ENCODE peak calls at places on chromosomes 3 and 15, in four cellular contexts. T is stomach, K is K562, N is sigmoid colon. L is an unnamed sample.

GRCh38 chr3:99499235-99499798 is 139.1 kb upstream of the COL8A1 start:
- DNase-seq in T (peak), K (peak), N (no peak), L (no peak)

GRCh38 chr15:81160312-81161214 is 26.5 kb downstream of the CFAP161 start:
- DNase-seq in T (no peak), K (no peak), N (peak), L (peak)

GRCh38 chr3:56870436-56870835 is 68.7 kb upstream of the ARHGEF3 start:
- DNase-seq in T (no peak), K (no peak), N (no peak), L (no peak)

GRCh38 chr15:95973566-95974256 is 356.8 kb upstream of the NR2F2 start:
- DNase-seq in T (no peak), K (no peak), N (no peak), L (no peak)

GRCh38 chr3:32220006-32220405 is 18.5 kb upstream of the CMTM8 start:
- DNase-seq in T (no peak), K (no peak), N (no peak), L (no peak)

GRCh38 chr3:27559381-27559780 is 75.2 kb upstream of the SLC4A7 start:
- DNase-seq in T (no peak), K (no peak), N (no peak), L (no peak)

GRCh38 chr3:4501422-4501821 is 8.3 kb downstream of the ITPR1 start:
- DNase-seq in T (no peak), K (no peak), N (no peak), L (no peak)

GRCh38 chr3:44208086-44208485 is 33.6 kb upstream of the TOPAZ1 start:
- DNase-seq in T (no peak), K (no peak), N (no peak), L (no peak)

GRCh38 chr3:131794766-131795381 is 239.9 kb downstream of the CPNE4 start:
- DNase-seq in T (no peak), K (peak), N (no peak), L (no peak)

GRCh38 chr3:70736009-70736408 is 423.6 kb upstream of the MDFIC2 start:
- DNase-seq in T (no peak), K (no peak), N (no peak), L (no peak)

GRCh38 chr3:169072494-169072893 is 591.0 kb downstream of the MECOM start:
- DNase-seq in T (no peak), K (no peak), N (no peak), L (no peak)

GRCh38 chr3:134366221-134366927 is 7.9 kb downstream of the AMOTL2 start:
- DNase-seq in T (peak), K (no peak), N (no peak), L (no peak)

GRCh38 chr15:52668133-52668532 is 11.1 kb downstream of the ATOSA start:
- DNase-seq in T (no peak), K (no peak), N (no peak), L (no peak)

GRCh38 chr3:77943598-77943997 is 903.7 kb downstream of the ROBO2 start:
- DNase-seq in T (no peak), K (no peak), N (no peak), L (no peak)

GRCh38 chr15:67930720-67931119 is 90.9 kb upstream of the RNU6-1 start:
- DNase-seq in T (no peak), K (no peak), N (no peak), L (no peak)

GRCh38 chr15:84601555-84601838 is 688 bp downstream of the ZSCAN2 start:
- DNase-seq in T (no peak), K (no peak), N (no peak), L (no peak)

GRCh38 chr15:96123630-96124187 is 206.8 kb upstream of the NR2F2 start:
- DNase-seq in T (no peak), K (no peak), N (no peak), L (no peak)

GRCh38 chr15:101012326-101013040 is 93.3 kb downstream of the LRRK1 start:
- DNase-seq in T (no peak), K (no peak), N (peak), L (peak)

GRCh38 chr15:40936709-40937666 is 7.8 kb downstream of the DLL4 start:
- DNase-seq in T (no peak), K (no peak), N (no peak), L (no peak)

GRCh38 chr3:115217678-115218451 is 70.8 kb upstream of the ZBTB20 start:
- DNase-seq in T (no peak), K (peak), N (no peak), L (peak)
- TF ChIP-seq CTCF in T (no peak), K (peak), N (peak), L (peak)

DNA sequence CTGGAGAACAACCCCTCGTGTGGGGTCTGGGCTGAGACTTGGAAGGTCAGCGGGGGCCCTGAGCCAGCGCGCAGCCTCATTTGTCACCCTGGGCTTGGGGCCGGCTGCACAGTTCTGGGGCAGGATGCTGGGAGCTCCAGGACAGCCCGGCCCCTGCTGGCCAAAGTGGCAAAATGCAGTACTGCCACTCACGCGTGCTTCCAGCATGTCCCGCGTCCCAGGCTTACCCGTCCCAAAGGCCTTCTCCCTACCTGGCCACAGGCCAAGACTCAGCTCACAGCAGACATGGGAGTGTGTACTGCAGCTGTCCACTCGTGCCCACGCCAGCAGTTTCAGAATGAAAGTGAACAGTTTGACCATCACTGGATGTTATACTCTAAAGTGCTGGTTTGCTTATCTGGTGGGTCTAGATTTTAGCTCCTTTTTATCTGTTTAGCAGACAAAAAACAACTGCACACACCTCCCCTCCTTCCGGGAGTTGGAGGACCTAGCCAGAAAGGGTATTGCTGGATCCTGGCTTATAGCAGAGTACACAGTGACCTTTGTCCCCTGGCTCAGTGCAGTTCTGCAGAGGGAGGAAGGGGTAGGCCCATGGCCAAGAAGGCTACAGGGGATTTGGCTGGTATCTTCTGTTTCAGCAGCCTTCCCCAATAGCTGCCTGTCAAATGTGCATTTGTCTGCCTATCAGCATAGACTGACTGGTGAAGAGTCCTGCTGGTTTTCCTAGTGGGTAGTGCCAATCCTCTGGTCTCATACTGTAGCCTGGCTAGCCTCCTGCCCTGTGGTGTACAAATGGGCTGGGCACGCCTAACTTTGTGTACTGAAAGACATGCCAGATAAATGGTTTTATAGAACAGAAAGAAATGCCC is 23.2 kb upstream of the IP6K2 start:
- DNase-seq in T (peak), K (peak), N (peak), L (peak)
- TF ChIP-seq POLR2AphosphoS5 in T (peak), K (no peak), N (peak), L (peak)

GRCh38 chr3:105869531-105869833 is 670 bp upstream of the CBLB start:
- DNase-seq in T (no peak), K (no peak), N (no peak), L (no peak)
- TF ChIP-seq EP300 in T (no peak), K (no peak), N (no peak), L (no peak)

DNA sequence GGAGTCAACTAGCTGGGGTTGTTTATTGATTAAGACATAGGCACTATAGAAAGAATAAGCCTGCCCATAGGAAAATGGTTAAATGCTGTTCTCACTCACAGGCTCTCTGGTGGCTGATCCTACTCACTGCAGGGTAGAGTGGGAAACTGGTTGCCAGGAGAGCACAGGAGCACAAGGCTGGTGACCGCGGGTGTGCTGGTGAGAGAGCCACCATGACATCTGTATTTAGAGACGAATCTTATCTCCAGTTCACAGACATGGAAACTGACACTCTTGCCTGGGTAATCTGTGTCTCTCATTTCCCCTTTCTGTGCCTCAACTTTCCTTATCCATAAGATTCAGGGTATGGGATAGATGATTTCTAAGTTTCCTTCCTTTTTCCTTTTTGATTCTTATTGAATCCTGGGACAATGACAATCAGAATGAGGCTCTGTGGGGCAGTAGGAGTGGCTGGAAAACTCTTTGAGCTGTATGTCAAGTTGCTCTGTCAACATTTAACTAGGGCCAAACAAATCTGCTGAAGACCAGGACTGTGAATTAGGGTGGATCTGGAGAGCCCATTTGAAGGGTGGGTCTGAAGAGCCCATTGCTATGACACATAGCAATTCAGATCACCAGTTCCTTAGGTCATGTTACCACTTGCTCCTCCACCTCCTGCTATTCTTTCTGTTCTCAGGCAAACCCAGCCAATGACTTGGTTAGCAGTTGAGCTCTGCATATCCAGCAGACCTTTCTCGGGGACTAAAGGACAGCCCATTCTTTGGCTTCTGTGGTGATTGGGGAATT is 286.1 kb upstream of the TBL1XR1 start:
- DNase-seq in T (no peak), K (peak), N (no peak), L (peak)
- TF ChIP-seq CTCF in T (no peak), K (peak), N (no peak), L (peak)

GRCh38 chr3:9715127-9715526 is 11.5 kb downstream of the CPNE9 start:
- DNase-seq in T (no peak), K (peak), N (no peak), L (no peak)

GRCh38 chr3:9718118-9718517 is 13.4 kb upstream of the BRPF1 start:
- DNase-seq in T (no peak), K (no peak), N (no peak), L (no peak)

GRCh38 chr3:9717050-9717555 is 13.5 kb downstream of the CPNE9 start:
- DNase-seq in T (no peak), K (no peak), N (no peak), L (no peak)

GRCh38 chr3:9717563-9717962 is 13.9 kb downstream of the CPNE9 start:
- DNase-seq in T (no peak), K (no peak), N (no peak), L (no peak)

GRCh38 chr3:9715764-9716437 is 12.3 kb downstream of the CPNE9 start:
- DNase-seq in T (peak), K (peak), N (peak), L (peak)
- TF ChIP-seq POLR2AphosphoS5 in T (peak), K (peak), N (peak), L (peak)

DNA sequence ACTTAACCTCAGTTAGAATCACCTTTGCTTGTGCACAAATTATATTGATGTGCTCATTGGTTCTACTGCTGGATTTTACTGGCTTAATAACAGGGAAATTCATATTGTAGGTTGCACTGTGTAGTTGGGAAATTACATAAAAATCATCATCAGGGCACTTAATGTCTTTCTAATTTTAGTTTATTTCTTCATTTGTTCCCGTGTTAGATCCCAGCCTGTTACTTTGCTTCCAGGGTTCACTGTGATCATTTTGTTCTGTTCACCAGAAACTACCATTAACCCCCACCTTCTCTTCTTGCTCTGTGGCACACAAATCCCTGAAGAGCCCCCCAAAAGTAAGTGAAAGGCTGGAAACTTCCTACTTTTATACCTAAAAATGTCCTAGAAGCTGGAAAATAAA is 80.4 kb downstream of the RARB start:
- DNase-seq in T (no peak), K (no peak), N (no peak), L (no peak)
- TF ChIP-seq EP300 in T (no peak), K (no peak), N (no peak), L (no peak)

GRCh38 chr3:58627941-58628340 is 38.6 kb downstream of the FAM3D start:
- DNase-seq in T (no peak), K (no peak), N (no peak), L (no peak)

GRCh38 chr3:58630081-58630709 is 36.4 kb downstream of the FAM3D start:
- DNase-seq in T (peak), K (peak), N (peak), L (peak)

GRCh38 chr3:58629629-58630028 is 36.9 kb downstream of the FAM3D start:
- DNase-seq in T (no peak), K (no peak), N (no peak), L (no peak)

GRCh38 chr3:58627580-58627894 is 39.0 kb downstream of the FAM3D start:
- DNase-seq in T (peak), K (no peak), N (no peak), L (no peak)

GRCh38 chr3:58628823-58629562 is 37.6 kb downstream of the FAM3D start:
- DNase-seq in T (no peak), K (no peak), N (no peak), L (peak)
- TF ChIP-seq CTCF in T (no peak), K (no peak), N (no peak), L (no peak)

DNA sequence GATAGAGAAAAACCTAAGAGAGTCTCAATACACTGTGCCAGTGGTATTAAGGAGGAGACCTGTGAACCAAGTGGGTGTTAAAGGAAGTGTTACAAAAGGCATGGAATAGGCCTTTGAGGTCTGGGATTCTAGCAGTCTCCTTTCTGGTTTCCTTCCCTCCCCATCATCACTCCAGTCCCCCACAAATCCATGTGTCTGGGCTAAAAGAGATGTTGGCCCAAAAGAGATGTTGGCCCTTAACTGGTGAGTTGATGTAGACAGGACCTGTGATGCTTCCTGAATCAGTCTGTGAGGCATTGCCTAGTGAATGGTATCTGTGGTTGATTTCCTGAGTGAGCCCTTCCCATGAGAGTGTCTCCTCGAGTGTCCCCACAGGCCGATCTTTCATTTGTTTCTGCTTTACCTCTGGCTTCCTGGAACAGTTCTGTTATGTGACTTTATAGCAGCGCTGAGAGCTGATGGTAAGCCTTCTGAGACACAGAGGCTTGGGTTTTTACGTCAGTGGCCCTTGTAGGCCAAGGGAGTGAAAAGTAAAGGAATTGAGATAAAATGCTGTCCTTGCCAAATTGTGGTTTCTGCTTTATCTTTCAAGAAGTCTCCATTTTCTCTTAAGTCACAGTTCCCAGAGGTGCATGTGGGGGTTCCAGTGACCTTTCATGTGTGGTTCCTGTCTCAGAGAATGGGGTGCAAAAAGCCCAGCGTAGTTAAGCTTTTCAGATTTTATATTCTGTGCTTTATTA is 87.8 kb downstream of the KLHL25 start:
- DNase-seq in T (no peak), K (no peak), N (no peak), L (peak)
- TF ChIP-seq POLR2AphosphoS5 in T (peak), K (no peak), N (no peak), L (no peak)

DNA sequence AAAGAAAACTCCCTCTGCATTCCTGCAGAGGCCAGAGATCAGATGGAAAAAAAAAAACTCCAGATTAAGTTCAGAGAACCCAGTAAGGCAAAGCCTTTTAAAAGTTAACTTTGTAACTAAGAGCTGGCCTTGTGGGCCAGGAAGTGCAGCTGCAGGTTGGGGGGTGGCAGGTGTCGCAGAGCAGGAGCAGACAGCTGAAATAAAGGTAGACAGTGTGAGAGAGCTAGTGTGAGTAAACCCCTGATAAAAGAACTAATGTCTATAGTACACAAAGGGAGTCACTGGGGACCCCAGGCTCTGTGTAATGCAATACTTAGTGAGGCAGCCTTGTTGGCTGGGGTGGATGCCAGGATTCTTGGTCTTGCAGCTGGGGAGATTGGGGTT is 42.1 kb downstream of the PPCDC start:
- DNase-seq in T (no peak), K (no peak), N (no peak), L (no peak)
- TF ChIP-seq EP300 in T (no peak), K (no peak), N (no peak), L (no peak)

L was measured in transverse colon.